ENCODE peak calls at places on chromosomes 5 and 9, in eight cellular contexts. N, W, C, Q, T, O, V and F are unnamed samples.

GRCh38 chr9:32264171-32264862 is 120.1 kb upstream of the ACO1 start:
- DNase-seq in Q (no peak), O (no peak), V (no peak), W (peak; percentile 69), N (peak; percentile 7), C (no peak), T (peak; percentile 1), F (no peak)

GRCh38 chr5:166430491-166431319 is 1860.7 kb upstream of the WWC1 start:
- DNase-seq in Q (no peak), V (no peak), O (no peak), T (no peak), C (no peak), W (peak; percentile 76), N (no peak), F (no peak)

GRCh38 chr5:891117-891836 is 1.3 kb downstream of the BRD9 start:
- DNase-seq in W (peak; percentile 11), Q (no peak), V (no peak), C (peak; percentile 75), N (peak; percentile 77), O (no peak), T (no peak), F (peak; percentile 57)

GRCh38 chr9:81595887-81596558 is 93.3 kb downstream of the TLE1 start:
- DNase-seq in O (no peak), T (no peak), V (no peak), N (no peak), W (peak; percentile 55), C (no peak), Q (no peak), F (no peak)

GRCh38 chr9:104682642-104683041 is 11.7 kb upstream of the OR13D1 start:
- DNase-seq in T (peak; percentile 66), Q (no peak), W (peak; percentile 73), O (no peak), V (no peak), C (no peak), N (peak; percentile 57), F (no peak)

GRCh38 chr5:91024727-91025126 is 358.4 kb downstream of the ARRDC3 start:
- DNase-seq in O (no peak), T (peak; percentile 92), V (no peak), N (no peak), W (no peak), Q (no peak), C (no peak), F (no peak)

GRCh38 chr5:67996596-67996995 is 219.0 kb upstream of the PIK3R1 start:
- DNase-seq in N (no peak), Q (no peak), C (no peak), O (no peak), W (no peak), V (no peak), T (no peak), F (no peak)

GRCh38 chr9:136532799-136533774 is 12.8 kb downstream of the NOTCH1 start:
- DNase-seq in N (no peak), C (peak; percentile 88), V (no peak), Q (no peak), O (no peak), T (no peak), W (no peak), F (no peak)

GRCh38 chr5:72121753-72122445 is 14.6 kb downstream of the MAP1B start:
- DNase-seq in W (no peak), V (no peak), N (no peak), Q (no peak), C (no peak), O (no peak), T (no peak), F (no peak)

GRCh38 chr9:91186311-91187101 is 175.2 kb downstream of the AUH start:
- DNase-seq in N (no peak), O (no peak), T (peak; percentile 23), Q (no peak), W (no peak), V (no peak), C (no peak), F (peak; percentile 70)

GRCh38 chr5:119031047-119031886 is 39.6 kb upstream of the DMXL1 start:
- DNase-seq in W (no peak), V (no peak), T (no peak), C (no peak), O (no peak), N (no peak), Q (no peak), F (no peak)

GRCh38 chr9:127158995-127159801 is 36.8 kb upstream of the ANGPTL2 start:
- DNase-seq in C (no peak), Q (peak; percentile 73), V (peak; percentile 81), W (peak; percentile 70), O (no peak), N (peak; percentile 76), T (peak; percentile 87), F (no peak)

GRCh38 chr9:73643379-73644013 is 491.8 kb downstream of the ANXA1 start:
- DNase-seq in Q (no peak), O (no peak), C (no peak), N (no peak), T (peak; percentile 0), V (no peak), W (no peak), F (no peak)

GRCh38 chr9:124122321-124122720 is 110.8 kb downstream of the LHX2 start:
- DNase-seq in O (no peak), T (no peak), Q (no peak), C (no peak), V (no peak), N (no peak), W (no peak), F (no peak)

GRCh38 chr9:111052831-111053230 is 14.6 kb upstream of the LPAR1 start:
- DNase-seq in C (no peak), O (no peak), T (no peak), Q (no peak), N (no peak), W (no peak), V (no peak), F (no peak)

GRCh38 chr9:108972626-108973209 is 38.5 kb downstream of the ABITRAM start:
- DNase-seq in N (no peak), T (peak; percentile 56), O (no peak), Q (no peak), C (no peak), W (no peak), V (no peak), F (no peak)

GRCh38 chr9:108972186-108972585 is 38.0 kb downstream of the ABITRAM start:
- DNase-seq in T (no peak), Q (no peak), W (no peak), V (no peak), O (no peak), C (no peak), N (no peak), F (no peak)

GRCh38 chr9:108967916-108968315 is 33.7 kb downstream of the ABITRAM start:
- DNase-seq in V (no peak), Q (no peak), C (no peak), W (no peak), O (no peak), N (no peak), T (no peak), F (no peak)

GRCh38 chr9:108978121-108978694 is 35.1 kb downstream of the CTNNAL1 start:
- DNase-seq in N (no peak), W (no peak), O (no peak), Q (no peak), V (no peak), T (peak; percentile 37), C (no peak), F (no peak)

DNA sequence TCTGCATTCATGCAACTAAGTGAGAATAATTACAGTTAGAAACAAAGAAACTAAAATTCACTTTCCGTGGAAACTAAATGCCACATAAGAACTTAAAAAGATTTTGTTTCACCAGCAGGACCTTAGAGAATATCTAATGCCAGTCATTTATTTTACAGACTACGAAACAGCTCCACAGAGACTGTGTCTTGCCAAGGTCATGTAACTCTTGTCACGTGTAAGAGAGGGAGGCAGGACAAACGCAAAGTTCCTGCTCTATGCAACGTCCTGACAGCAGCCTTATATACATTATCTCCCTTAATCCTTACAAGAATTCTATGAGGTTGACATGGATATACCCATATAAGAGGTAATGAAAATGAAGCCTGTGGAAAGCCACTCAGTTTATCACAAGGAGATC is 39.4 kb downstream of the CTNNAL1 start:
- DNase-seq in T (peak; percentile 38), C (no peak), O (no peak), Q (no peak), W (no peak), N (no peak), V (no peak), F (no peak)
- H3K36me3 ChIP-seq in T (peaks cover 14% of the 10 kb centered on the region), C (peaks cover 7% of the 10 kb centered on the region), O (no peaks in the 10 kb centered on the region), Q (no peaks in the 10 kb centered on the region), W (peaks cover 12% of the 10 kb centered on the region), N (peaks cover 3% of the 10 kb centered on the region), V (no peaks in the 10 kb centered on the region), F (peaks cover 9% of the 10 kb centered on the region)

GRCh38 chr5:149904977-149905376 is 39.6 kb downstream of the PDE6A start:
- DNase-seq in O (no peak), Q (no peak), N (no peak), C (no peak), W (no peak), T (no peak), V (no peak), F (no peak)
- TF ChIP-seq CTCF in O (no peak), Q (no peak), N (no peak), C (no peak), W (no peak), T (no peak), V (no peak), F (no peak)

GRCh38 chr9:7788772-7789171 is 10.8 kb downstream of the DMAC1 start:
- DNase-seq in V (no peak), Q (no peak), N (no peak), T (no peak), W (no peak), O (no peak), C (no peak), F (no peak)

GRCh38 chr9:7790022-7790818 is 9.4 kb downstream of the DMAC1 start:
- DNase-seq in N (no peak), W (no peak), O (no peak), V (no peak), T (no peak), C (no peak), Q (no peak), F (no peak)

GRCh38 chr9:7790819-7791182 is 8.8 kb downstream of the DMAC1 start:
- DNase-seq in N (no peak), T (no peak), W (no peak), Q (no peak), C (no peak), O (no peak), V (no peak), F (no peak)

GRCh38 chr9:7794196-7794595 is 5.4 kb downstream of the DMAC1 start:
- DNase-seq in T (no peak), N (no peak), Q (no peak), V (no peak), W (no peak), C (no peak), O (no peak), F (no peak)

GRCh38 chr9:7791364-7791763 is 8.2 kb downstream of the DMAC1 start:
- DNase-seq in N (no peak), T (no peak), C (no peak), V (no peak), O (no peak), Q (no peak), W (no peak), F (no peak)
- H3K36me3 ChIP-seq in N (no peaks in the 10 kb centered on the region), T (no peaks in the 10 kb centered on the region), C (peaks cover 61% of the 10 kb centered on the region), V (peaks cover 6% of the 10 kb centered on the region), O (peaks cover 3% of the 10 kb centered on the region), Q (no peaks in the 10 kb centered on the region), W (no peaks in the 10 kb centered on the region), F (peaks cover 24% of the 10 kb centered on the region)

DNA sequence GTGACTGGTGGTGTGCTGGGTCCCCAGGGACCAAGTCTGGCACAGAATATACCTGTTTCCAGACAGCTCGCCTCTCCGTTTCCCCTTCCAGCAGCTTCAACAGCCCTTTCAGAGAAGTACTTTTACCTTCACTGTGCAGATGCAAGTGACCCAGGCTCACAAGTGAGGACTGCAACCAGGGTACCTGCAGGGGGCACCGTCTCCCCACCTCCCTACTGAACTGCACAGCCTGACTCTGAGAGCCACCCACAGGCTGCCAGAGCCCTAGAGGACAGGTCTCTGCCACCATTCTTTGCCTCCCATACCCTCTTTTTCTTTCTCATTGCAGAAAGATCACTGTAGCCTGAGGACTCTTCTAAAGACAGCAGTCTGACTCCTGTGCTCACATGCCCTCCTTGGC is 15.4 kb downstream of the IL9 start:
- DNase-seq in V (no peak), Q (no peak), O (no peak), N (peak; percentile 48), C (no peak), W (peak; percentile 53), T (peak; percentile 2), F (no peak)
- TF ChIP-seq CTCF in V (no peak), Q (no peak), O (no peak), N (peak; percentile 64), C (no peak), W (peak; percentile 57), T (peak; percentile 14), F (no peak)